ENCODE peak calls at places on chromosome 17, in four cellular contexts. One of them, this sample, is unnamed.

GRCh38 chr17:82754297-82755208 is 2.7 kb downstream of the TBCD start:
- DNase-seq in colonic mucosa: peak; percentile 58
- DNase-seq in GM23338: peak; percentile 89
- DNase-seq in tibial artery: no peak
- DNase-seq in this sample: no peak

GRCh38 chr17:33628500-33629336 is 335.6 kb upstream of the ASIC2 start:
- DNase-seq in tibial artery: no peak
- DNase-seq in colonic mucosa: no peak
- DNase-seq in GM23338: no peak
- DNase-seq in this sample: no peak

GRCh38 chr17:77841742-77842141 is 116.8 kb upstream of the TNRC6C start:
- DNase-seq in tibial artery: peak; percentile 45
- DNase-seq in colonic mucosa: no peak
- DNase-seq in GM23338: no peak
- DNase-seq in this sample: no peak

GRCh38 chr17:35074711-35075707 is 11.5 kb upstream of the RFFL start:
- DNase-seq in GM23338: no peak
- DNase-seq in colonic mucosa: no peak
- DNase-seq in tibial artery: no peak
- DNase-seq in this sample: no peak

GRCh38 chr17:79202476-79202875 is 127.9 kb downstream of the ENGASE start:
- DNase-seq in tibial artery: no peak
- DNase-seq in GM23338: no peak
- DNase-seq in colonic mucosa: no peak
- DNase-seq in this sample: no peak

GRCh38 chr17:4591529-4591928 is 7.2 kb downstream of the SMTNL2 start:
- DNase-seq in tibial artery: no peak
- DNase-seq in colonic mucosa: no peak
- DNase-seq in GM23338: no peak
- DNase-seq in this sample: peak; percentile 59

GRCh38 chr17:82305727-82306300 is 11.6 kb downstream of the CD7 start:
- DNase-seq in tibial artery: no peak
- DNase-seq in GM23338: no peak
- DNase-seq in colonic mucosa: no peak
- DNase-seq in this sample: peak; percentile 41

GRCh38 chr17:60920107-60920506 is 242.5 kb downstream of the BCAS3 start:
- DNase-seq in GM23338: no peak
- DNase-seq in colonic mucosa: no peak
- DNase-seq in tibial artery: no peak
- DNase-seq in this sample: no peak

GRCh38 chr17:48611681-48612455 is 1.1 kb upstream of the HOXB7 start:
- DNase-seq in GM23338: peak; percentile 72
- DNase-seq in tibial artery: no peak
- DNase-seq in colonic mucosa: no peak
- DNase-seq in this sample: no peak

GRCh38 chr17:31297090-31297489 is at the start of gene OMG:
- DNase-seq in tibial artery: no peak
- DNase-seq in colonic mucosa: no peak
- DNase-seq in GM23338: peak; percentile 20
- DNase-seq in this sample: no peak

GRCh38 chr17:1989135-1989534 is 36.0 kb downstream of the RTN4RL1 start:
- DNase-seq in GM23338: no peak
- DNase-seq in tibial artery: peak; percentile 76
- DNase-seq in colonic mucosa: no peak
- DNase-seq in this sample: no peak

GRCh38 chr17:66822009-66822408 is 12.9 kb upstream of the CACNG5 start:
- DNase-seq in tibial artery: no peak
- DNase-seq in colonic mucosa: no peak
- DNase-seq in GM23338: no peak
- DNase-seq in this sample: no peak

GRCh38 chr17:48620497-48621139 is 5.5 kb upstream of the HOXB8 start:
- DNase-seq in colonic mucosa: no peak
- DNase-seq in GM23338: no peak
- DNase-seq in tibial artery: no peak
- DNase-seq in this sample: no peak

GRCh38 chr17:77495575-77495974 is 354.8 kb downstream of the SEC14L1 start:
- DNase-seq in tibial artery: no peak
- DNase-seq in colonic mucosa: no peak
- DNase-seq in GM23338: no peak
- DNase-seq in this sample: no peak

GRCh38 chr17:1078062-1078711 is 81.3 kb downstream of the TIMM22 start:
- DNase-seq in colonic mucosa: no peak
- DNase-seq in GM23338: peak; percentile 51
- DNase-seq in tibial artery: no peak
- DNase-seq in this sample: peak; percentile 70

GRCh38 chr17:8965394-8966168 is at the start of gene PIK3R5:
- DNase-seq in tibial artery: peak; percentile 72
- DNase-seq in colonic mucosa: peak; percentile 78
- DNase-seq in GM23338: peak; percentile 94
- DNase-seq in this sample: peak; percentile 95

GRCh38 chr17:31314788-31315105 is 893 bp upstream of the EVI2B start:
- DNase-seq in tibial artery: no peak
- DNase-seq in GM23338: no peak
- DNase-seq in colonic mucosa: no peak
- DNase-seq in this sample: no peak

GRCh38 chr17:208429-208828 is 27.0 kb upstream of the DOC2B start:
- DNase-seq in tibial artery: no peak
- DNase-seq in GM23338: no peak
- DNase-seq in colonic mucosa: peak; percentile 43
- DNase-seq in this sample: no peak

GRCh38 chr17:50596191-50597037 is 35.9 kb downstream of the CACNA1G start:
- DNase-seq in tibial artery: no peak
- DNase-seq in colonic mucosa: peak; percentile 50
- DNase-seq in GM23338: peak; percentile 91
- DNase-seq in this sample: peak; percentile 69
- TF ChIP-seq CTCF in tibial artery: no peak
- TF ChIP-seq CTCF in colonic mucosa: peak; percentile 32
- TF ChIP-seq CTCF in GM23338: peak; percentile 72
- TF ChIP-seq CTCF in this sample: peak; percentile 23

GRCh38 chr17:63086483-63087185 is 120.6 kb downstream of the TANC2 start:
- DNase-seq in tibial artery: no peak
- DNase-seq in GM23338: no peak
- DNase-seq in colonic mucosa: no peak
- DNase-seq in this sample: no peak
- H3K27ac ChIP-seq in tibial artery: no peak overlapping the region
- H3K27ac ChIP-seq in GM23338: no peak overlapping the region
- H3K27ac ChIP-seq in colonic mucosa: no peak overlapping the region
- H3K27ac ChIP-seq in this sample: no peak overlapping the region

DNA sequence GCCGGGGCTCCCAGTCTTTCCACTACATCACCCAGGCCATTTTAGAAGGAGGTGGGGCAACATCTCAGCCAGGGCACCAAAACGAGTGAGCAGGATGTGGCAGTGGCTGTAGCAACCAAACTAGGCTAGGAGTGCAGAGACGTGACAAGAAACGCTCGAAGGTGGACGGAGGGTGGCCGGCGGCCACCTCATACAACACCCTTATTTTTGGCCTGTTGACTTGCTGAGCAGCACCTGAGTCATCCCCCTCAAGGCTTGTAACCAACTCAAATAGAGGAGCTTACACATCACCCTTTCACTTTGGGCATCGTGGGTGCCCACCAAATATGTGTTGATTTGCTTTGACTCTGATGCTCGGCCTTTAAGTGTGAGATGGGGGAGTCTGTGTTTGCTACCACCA is 23.7 kb upstream of the SOX9 start:
- DNase-seq in tibial artery: no peak
- DNase-seq in GM23338: no peak
- DNase-seq in colonic mucosa: no peak
- DNase-seq in this sample: no peak
- H3K4me3 ChIP-seq in tibial artery: no peak overlapping the region
- H3K4me3 ChIP-seq in GM23338: no peak overlapping the region
- H3K4me3 ChIP-seq in colonic mucosa: no peak overlapping the region
- H3K4me3 ChIP-seq in this sample: no peak overlapping the region

GRCh38 chr17:69335018-69335417 is 8.1 kb upstream of the ABCA5 start:
- DNase-seq in GM23338: peak; percentile 75
- DNase-seq in tibial artery: no peak
- DNase-seq in colonic mucosa: no peak
- DNase-seq in this sample: no peak
- TF ChIP-seq CTCF in GM23338: peak; percentile 65
- TF ChIP-seq CTCF in tibial artery: peak; percentile 51
- TF ChIP-seq CTCF in colonic mucosa: peak; percentile 45
- TF ChIP-seq CTCF in this sample: peak; percentile 17

GRCh38 chr17:42477173-42477572 is 18.5 kb downstream of the ATP6V0A1 start:
- DNase-seq in tibial artery: no peak
- DNase-seq in GM23338: no peak
- DNase-seq in colonic mucosa: no peak
- DNase-seq in this sample: no peak

GRCh38 chr17:42474270-42474669 is 15.6 kb downstream of the ATP6V0A1 start:
- DNase-seq in colonic mucosa: no peak
- DNase-seq in GM23338: no peak
- DNase-seq in tibial artery: no peak
- DNase-seq in this sample: no peak

GRCh38 chr17:42475853-42476252 is 17.2 kb downstream of the ATP6V0A1 start:
- DNase-seq in colonic mucosa: no peak
- DNase-seq in GM23338: no peak
- DNase-seq in tibial artery: no peak
- DNase-seq in this sample: no peak

GRCh38 chr17:42475121-42475520 is 16.4 kb downstream of the ATP6V0A1 start:
- DNase-seq in tibial artery: no peak
- DNase-seq in GM23338: no peak
- DNase-seq in colonic mucosa: no peak
- DNase-seq in this sample: no peak

GRCh38 chr17:42472709-42473521 is 14.2 kb downstream of the ATP6V0A1 start:
- DNase-seq in tibial artery: no peak
- DNase-seq in colonic mucosa: no peak
- DNase-seq in GM23338: no peak
- DNase-seq in this sample: no peak
- H3K27ac ChIP-seq in tibial artery: no peak overlapping the region
- H3K27ac ChIP-seq in colonic mucosa: no peak overlapping the region
- H3K27ac ChIP-seq in GM23338: peak overlapping the region; percentile 15
- H3K27ac ChIP-seq in this sample: peak overlapping the region; percentile 53

GRCh38 chr17:58328195-58329034 is at the start of gene TSPOAP1:
- DNase-seq in GM23338: peak; percentile 86
- DNase-seq in colonic mucosa: no peak
- DNase-seq in tibial artery: no peak
- DNase-seq in this sample: peak; percentile 59

GRCh38 chr17:58325289-58325726 is 3.3 kb downstream of the TSPOAP1 start:
- DNase-seq in tibial artery: no peak
- DNase-seq in colonic mucosa: no peak
- DNase-seq in GM23338: peak; percentile 90
- DNase-seq in this sample: no peak

GRCh38 chr17:58325976-58326468 is 2.6 kb downstream of the TSPOAP1 start:
- DNase-seq in tibial artery: no peak
- DNase-seq in colonic mucosa: no peak
- DNase-seq in GM23338: no peak
- DNase-seq in this sample: no peak

GRCh38 chr17:58327363-58328194 is 1.0 kb downstream of the TSPOAP1 start:
- DNase-seq in tibial artery: no peak
- DNase-seq in GM23338: no peak
- DNase-seq in colonic mucosa: no peak
- DNase-seq in this sample: no peak

GRCh38 chr17:58326609-58327341 is 1.8 kb downstream of the TSPOAP1 start:
- DNase-seq in GM23338: no peak
- DNase-seq in tibial artery: no peak
- DNase-seq in colonic mucosa: no peak
- DNase-seq in this sample: no peak
- H3K4me3 ChIP-seq in GM23338: no peak overlapping the region
- H3K4me3 ChIP-seq in tibial artery: no peak overlapping the region
- H3K4me3 ChIP-seq in colonic mucosa: no peak overlapping the region
- H3K4me3 ChIP-seq in this sample: no peak overlapping the region

GRCh38 chr17:44569459-44569858 is 12.2 kb downstream of the FZD2 start:
- DNase-seq in tibial artery: no peak
- DNase-seq in GM23338: no peak
- DNase-seq in colonic mucosa: no peak
- DNase-seq in this sample: no peak

GRCh38 chr17:44564429-44564828 is 7.1 kb downstream of the FZD2 start:
- DNase-seq in GM23338: peak; percentile 36
- DNase-seq in tibial artery: no peak
- DNase-seq in colonic mucosa: no peak
- DNase-seq in this sample: no peak

GRCh38 chr17:44568311-44568710 is 11.0 kb downstream of the FZD2 start:
- DNase-seq in colonic mucosa: no peak
- DNase-seq in GM23338: no peak
- DNase-seq in tibial artery: no peak
- DNase-seq in this sample: no peak

GRCh38 chr17:44561237-44561623 is 3.9 kb downstream of the FZD2 start:
- DNase-seq in tibial artery: no peak
- DNase-seq in GM23338: peak; percentile 69
- DNase-seq in colonic mucosa: no peak
- DNase-seq in this sample: no peak

DNA sequence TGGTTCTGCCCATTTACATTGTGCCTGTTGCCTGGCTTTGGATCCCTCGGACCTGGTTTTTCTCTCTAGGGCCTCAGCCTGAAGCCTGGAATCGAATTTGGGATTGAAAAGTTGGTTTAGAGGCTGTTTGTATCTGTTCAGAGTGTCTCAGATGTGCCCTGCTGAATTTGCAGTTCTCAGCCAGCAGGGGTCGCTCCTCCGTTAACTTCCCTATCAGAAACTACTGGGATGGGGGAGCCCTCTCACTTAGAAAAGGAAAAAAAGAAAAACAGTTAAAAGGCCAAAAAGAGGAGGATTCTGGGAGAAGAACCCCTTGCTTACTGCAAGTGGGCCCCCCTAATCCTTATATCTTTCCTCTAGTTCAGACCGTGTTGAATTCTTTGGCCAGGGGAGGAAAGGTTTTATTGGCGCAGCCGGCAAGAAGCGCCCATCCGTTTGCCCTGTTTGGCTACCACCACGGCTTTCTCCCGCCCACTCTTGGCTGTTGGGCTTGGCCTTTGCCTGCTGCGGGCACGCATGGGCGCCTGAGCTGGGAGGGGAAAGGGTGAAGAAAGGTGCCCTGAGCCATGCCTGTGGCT is 8.7 kb downstream of the FZD2 start:
- DNase-seq in colonic mucosa: no peak
- DNase-seq in tibial artery: no peak
- DNase-seq in GM23338: peak; percentile 48
- DNase-seq in this sample: no peak
- TF ChIP-seq CTCF in colonic mucosa: no peak
- TF ChIP-seq CTCF in tibial artery: no peak
- TF ChIP-seq CTCF in GM23338: peak; percentile 75
- TF ChIP-seq CTCF in this sample: no peak

DNA sequence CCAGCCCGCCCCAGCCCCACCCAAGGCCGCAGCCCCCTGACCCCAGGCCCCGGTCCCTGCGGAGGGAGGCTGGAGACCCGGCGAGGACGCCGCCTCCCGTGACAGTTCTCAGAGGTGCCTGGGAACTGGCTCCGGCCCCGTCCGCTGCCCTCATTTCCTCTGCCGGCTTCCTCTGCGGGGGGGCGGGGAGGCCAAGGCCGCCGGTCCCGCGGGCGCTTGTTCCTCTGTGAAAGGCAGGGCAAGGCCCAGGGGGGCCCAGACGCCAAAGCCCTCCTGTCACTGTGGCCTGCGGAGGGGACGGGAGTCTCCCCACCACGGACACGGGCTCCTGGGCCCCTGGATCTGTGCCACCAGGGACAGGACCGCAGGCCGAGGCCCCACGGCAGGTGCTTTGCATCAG is 5.0 kb upstream of the PVALEF start:
- DNase-seq in colonic mucosa: no peak
- DNase-seq in tibial artery: no peak
- DNase-seq in GM23338: no peak
- DNase-seq in this sample: peak; percentile 71
- H3K27ac ChIP-seq in colonic mucosa: no peak overlapping the region
- H3K27ac ChIP-seq in tibial artery: no peak overlapping the region
- H3K27ac ChIP-seq in GM23338: no peak overlapping the region
- H3K27ac ChIP-seq in this sample: peak overlapping the region; percentile 19